ENCODE peak calls at places on chromosome 18, in ten cellular contexts. One of them, this sample, is unnamed.

GRCh38 chr18:6207119-6207518 is 207.6 kb downstream of the L3MBTL4 start:
- DNase-seq in sigmoid colon: no peak
- DNase-seq in lower leg skin: no peak
- DNase-seq in adipocyte: no peak
- DNase-seq in HL-60: no peak
- DNase-seq in stimulated activated CD4-positive, alpha-beta T cell treated with anti-CD3 and anti-CD28 coated beads, Interleukin-2, amount 100 ng/mL, for 48 hours: no peak
- DNase-seq in nephron progenitor cell: no peak
- DNase-seq in heart left ventricle: no peak
- DNase-seq in globus pallidus: no peak
- DNase-seq in WTC11: no peak
- DNase-seq in this sample: no peak

GRCh38 chr18:12408247-12408869 is 629 bp downstream of the PRELID3A start:
- DNase-seq in WTC11: no peak
- DNase-seq in globus pallidus: peak; percentile 51
- DNase-seq in nephron progenitor cell: no peak
- DNase-seq in sigmoid colon: no peak
- DNase-seq in HL-60: no peak
- DNase-seq in lower leg skin: no peak
- DNase-seq in heart left ventricle: no peak
- DNase-seq in stimulated activated CD4-positive, alpha-beta T cell treated with anti-CD3 and anti-CD28 coated beads, Interleukin-2, amount 100 ng/mL, for 48 hours: no peak
- DNase-seq in adipocyte: peak; percentile 60
- DNase-seq in this sample: no peak

GRCh38 chr18:2881490-2882195 is 34.8 kb downstream of the EMILIN2 start:
- DNase-seq in globus pallidus: no peak
- DNase-seq in HL-60: no peak
- DNase-seq in stimulated activated CD4-positive, alpha-beta T cell treated with anti-CD3 and anti-CD28 coated beads, Interleukin-2, amount 100 ng/mL, for 48 hours: no peak
- DNase-seq in heart left ventricle: peak; percentile 66
- DNase-seq in lower leg skin: peak; percentile 68
- DNase-seq in sigmoid colon: peak; percentile 85
- DNase-seq in adipocyte: peak; percentile 86
- DNase-seq in WTC11: no peak
- DNase-seq in nephron progenitor cell: peak; percentile 31
- DNase-seq in this sample: peak; percentile 91

GRCh38 chr18:995641-996040 is 91.0 kb downstream of the ADCYAP1 start:
- DNase-seq in stimulated activated CD4-positive, alpha-beta T cell treated with anti-CD3 and anti-CD28 coated beads, Interleukin-2, amount 100 ng/mL, for 48 hours: no peak
- DNase-seq in heart left ventricle: no peak
- DNase-seq in WTC11: no peak
- DNase-seq in nephron progenitor cell: no peak
- DNase-seq in lower leg skin: no peak
- DNase-seq in globus pallidus: no peak
- DNase-seq in sigmoid colon: no peak
- DNase-seq in adipocyte: peak; percentile 53
- DNase-seq in HL-60: no peak
- DNase-seq in this sample: no peak

GRCh38 chr18:76708727-76709353 is 113.5 kb upstream of the ZNF236 start:
- DNase-seq in adipocyte: no peak
- DNase-seq in sigmoid colon: no peak
- DNase-seq in stimulated activated CD4-positive, alpha-beta T cell treated with anti-CD3 and anti-CD28 coated beads, Interleukin-2, amount 100 ng/mL, for 48 hours: no peak
- DNase-seq in WTC11: no peak
- DNase-seq in nephron progenitor cell: no peak
- DNase-seq in globus pallidus: no peak
- DNase-seq in lower leg skin: no peak
- DNase-seq in HL-60: no peak
- DNase-seq in heart left ventricle: no peak
- DNase-seq in this sample: no peak

GRCh38 chr18:35481960-35482366 is 15.8 kb downstream of the INO80C start:
- DNase-seq in stimulated activated CD4-positive, alpha-beta T cell treated with anti-CD3 and anti-CD28 coated beads, Interleukin-2, amount 100 ng/mL, for 48 hours: no peak
- DNase-seq in globus pallidus: no peak
- DNase-seq in heart left ventricle: no peak
- DNase-seq in HL-60: no peak
- DNase-seq in nephron progenitor cell: no peak
- DNase-seq in adipocyte: no peak
- DNase-seq in sigmoid colon: no peak
- DNase-seq in WTC11: no peak
- DNase-seq in lower leg skin: no peak
- DNase-seq in this sample: no peak

GRCh38 chr18:51639541-51639940 is 442.1 kb upstream of the MEX3C start:
- DNase-seq in lower leg skin: no peak
- DNase-seq in heart left ventricle: no peak
- DNase-seq in sigmoid colon: no peak
- DNase-seq in globus pallidus: no peak
- DNase-seq in HL-60: no peak
- DNase-seq in adipocyte: no peak
- DNase-seq in stimulated activated CD4-positive, alpha-beta T cell treated with anti-CD3 and anti-CD28 coated beads, Interleukin-2, amount 100 ng/mL, for 48 hours: no peak
- DNase-seq in nephron progenitor cell: no peak
- DNase-seq in WTC11: no peak
- DNase-seq in this sample: no peak

GRCh38 chr18:58140366-58141325 is 96.6 kb downstream of the NEDD4L start:
- DNase-seq in stimulated activated CD4-positive, alpha-beta T cell treated with anti-CD3 and anti-CD28 coated beads, Interleukin-2, amount 100 ng/mL, for 48 hours: no peak
- DNase-seq in WTC11: no peak
- DNase-seq in heart left ventricle: no peak
- DNase-seq in HL-60: no peak
- DNase-seq in nephron progenitor cell: no peak
- DNase-seq in lower leg skin: no peak
- DNase-seq in sigmoid colon: peak; percentile 48
- DNase-seq in globus pallidus: peak; percentile 61
- DNase-seq in adipocyte: no peak
- DNase-seq in this sample: no peak

GRCh38 chr18:79965119-79965902 is 868 bp downstream of the HSBP1L1 start:
- DNase-seq in HL-60: peak; percentile 68
- DNase-seq in nephron progenitor cell: no peak
- DNase-seq in WTC11: no peak
- DNase-seq in stimulated activated CD4-positive, alpha-beta T cell treated with anti-CD3 and anti-CD28 coated beads, Interleukin-2, amount 100 ng/mL, for 48 hours: no peak
- DNase-seq in sigmoid colon: peak; percentile 77
- DNase-seq in adipocyte: peak; percentile 48
- DNase-seq in heart left ventricle: no peak
- DNase-seq in globus pallidus: no peak
- DNase-seq in lower leg skin: no peak
- DNase-seq in this sample: peak; percentile 46

GRCh38 chr18:79857082-79857661 is 59.4 kb downstream of the KCNG2 start:
- DNase-seq in lower leg skin: no peak
- DNase-seq in heart left ventricle: no peak
- DNase-seq in WTC11: no peak
- DNase-seq in stimulated activated CD4-positive, alpha-beta T cell treated with anti-CD3 and anti-CD28 coated beads, Interleukin-2, amount 100 ng/mL, for 48 hours: no peak
- DNase-seq in nephron progenitor cell: no peak
- DNase-seq in globus pallidus: peak; percentile 19
- DNase-seq in HL-60: no peak
- DNase-seq in sigmoid colon: no peak
- DNase-seq in adipocyte: peak; percentile 37
- DNase-seq in this sample: no peak

GRCh38 chr18:75209129-75209951 is at the start of gene PTGR3:
- DNase-seq in adipocyte: peak; percentile 86
- DNase-seq in lower leg skin: peak; percentile 84
- DNase-seq in globus pallidus: peak; percentile 82
- DNase-seq in WTC11: peak; percentile 72
- DNase-seq in nephron progenitor cell: peak; percentile 74
- DNase-seq in heart left ventricle: peak; percentile 94
- DNase-seq in sigmoid colon: peak; percentile 94
- DNase-seq in HL-60: peak; percentile 72
- DNase-seq in stimulated activated CD4-positive, alpha-beta T cell treated with anti-CD3 and anti-CD28 coated beads, Interleukin-2, amount 100 ng/mL, for 48 hours: peak; percentile 63
- DNase-seq in this sample: peak; percentile 86

GRCh38 chr18:48800877-48801727 is 149.7 kb downstream of the SMAD7 start:
- DNase-seq in stimulated activated CD4-positive, alpha-beta T cell treated with anti-CD3 and anti-CD28 coated beads, Interleukin-2, amount 100 ng/mL, for 48 hours: no peak
- DNase-seq in adipocyte: no peak
- DNase-seq in sigmoid colon: peak; percentile 40
- DNase-seq in nephron progenitor cell: no peak
- DNase-seq in lower leg skin: no peak
- DNase-seq in WTC11: peak; percentile 1
- DNase-seq in heart left ventricle: peak; percentile 25
- DNase-seq in HL-60: no peak
- DNase-seq in globus pallidus: no peak
- DNase-seq in this sample: peak; percentile 28

GRCh38 chr18:59021500-59021899 is 118.2 kb upstream of the SEC11C start:
- DNase-seq in HL-60: no peak
- DNase-seq in adipocyte: peak; percentile 50
- DNase-seq in sigmoid colon: no peak
- DNase-seq in lower leg skin: no peak
- DNase-seq in globus pallidus: no peak
- DNase-seq in WTC11: no peak
- DNase-seq in heart left ventricle: peak; percentile 41
- DNase-seq in nephron progenitor cell: no peak
- DNase-seq in stimulated activated CD4-positive, alpha-beta T cell treated with anti-CD3 and anti-CD28 coated beads, Interleukin-2, amount 100 ng/mL, for 48 hours: no peak
- DNase-seq in this sample: no peak

GRCh38 chr18:43049021-43049420 is 66.5 kb downstream of the RIT2 start:
- DNase-seq in stimulated activated CD4-positive, alpha-beta T cell treated with anti-CD3 and anti-CD28 coated beads, Interleukin-2, amount 100 ng/mL, for 48 hours: no peak
- DNase-seq in sigmoid colon: no peak
- DNase-seq in nephron progenitor cell: no peak
- DNase-seq in adipocyte: peak; percentile 2
- DNase-seq in HL-60: no peak
- DNase-seq in lower leg skin: peak; percentile 17
- DNase-seq in heart left ventricle: no peak
- DNase-seq in WTC11: no peak
- DNase-seq in globus pallidus: peak; percentile 46
- DNase-seq in this sample: no peak

This sample was measured in ovary.